ENCODE peak calls at places on chromosomes 4 and X, in seven cellular contexts. K is ovary, O is HL-60, X is endothelial cell of umbilical vein, V is transverse colon, J is foreskin fibroblast, H is fibroblast of the aortic adventitia. B is an unnamed sample.

GRCh38 chrX:22135994-22136684 is 104.0 kb downstream of the PHEX start:
- DNase-seq in K (no peak), O (peak; percentile 1), X (peak; percentile 75), V (no peak), J (peak; percentile 79), H (peak; percentile 83), B (peak; percentile 1)

GRCh38 chr4:98633159-98633558 is 25.3 kb downstream of the TSPAN5 start:
- DNase-seq in K (no peak), O (no peak), X (no peak), V (no peak), J (no peak), H (no peak), B (no peak)

GRCh38 chr4:21884615-21885014 is 64.0 kb downstream of the KCNIP4 start:
- DNase-seq in K (no peak), O (no peak), X (no peak), V (no peak), J (no peak), H (no peak), B (no peak)

GRCh38 chr4:125433453-125433852 is 118.7 kb downstream of the FAT4 start:
- DNase-seq in K (no peak), O (no peak), X (peak; percentile 45), V (no peak), J (peak; percentile 62), H (peak; percentile 92), B (no peak)

GRCh38 chrX:108122748-108123147 is 31.2 kb downstream of the ATG4A start:
- DNase-seq in K (no peak), O (no peak), X (peak; percentile 41), V (no peak), J (peak; percentile 46), H (peak; percentile 71), B (no peak)

GRCh38 chrX:37405954-37406353 is 56.8 kb downstream of the PRRG1 start:
- DNase-seq in K (no peak), O (no peak), X (peak; percentile 58), V (no peak), J (peak; percentile 7), H (peak; percentile 73), B (no peak)

GRCh38 chr4:118032691-118033090 is 1.6 kb upstream of the NDST3 start:
- DNase-seq in K (no peak), O (no peak), X (peak; percentile 2), V (no peak), J (peak; percentile 8), H (no peak), B (no peak)

GRCh38 chrX:132433551-132433950 is 55.3 kb downstream of the MBNL3 start:
- DNase-seq in K (no peak), O (no peak), X (no peak), V (no peak), J (no peak), H (no peak), B (no peak)

GRCh38 chrX:103831803-103832544 is at the start of gene RAB9B:
- DNase-seq in K (peak; percentile 79), O (no peak), X (peak; percentile 41), V (peak; percentile 68), J (peak; percentile 65), H (no peak), B (no peak)

GRCh38 chr4:124337874-124338273 is 374.7 kb downstream of the ANKRD50 start:
- DNase-seq in K (peak; percentile 76), O (no peak), X (no peak), V (no peak), J (peak; percentile 89), H (no peak), B (no peak)

GRCh38 chr4:105399535-105400161 is 74.2 kb downstream of the PPA2 start:
- DNase-seq in K (no peak), O (no peak), X (peak; percentile 27), V (no peak), J (peak; percentile 90), H (peak; percentile 79), B (no peak)

GRCh38 chr4:158538176-158538575 is 16.5 kb downstream of the RXFP1 start:
- DNase-seq in K (no peak), O (no peak), X (no peak), V (no peak), J (peak; percentile 56), H (peak; percentile 33), B (no peak)

GRCh38 chr4:125639182-125639621 is 324.4 kb downstream of the FAT4 start:
- DNase-seq in K (no peak), O (no peak), X (no peak), V (no peak), J (peak; percentile 70), H (peak; percentile 21), B (no peak)

DNA sequence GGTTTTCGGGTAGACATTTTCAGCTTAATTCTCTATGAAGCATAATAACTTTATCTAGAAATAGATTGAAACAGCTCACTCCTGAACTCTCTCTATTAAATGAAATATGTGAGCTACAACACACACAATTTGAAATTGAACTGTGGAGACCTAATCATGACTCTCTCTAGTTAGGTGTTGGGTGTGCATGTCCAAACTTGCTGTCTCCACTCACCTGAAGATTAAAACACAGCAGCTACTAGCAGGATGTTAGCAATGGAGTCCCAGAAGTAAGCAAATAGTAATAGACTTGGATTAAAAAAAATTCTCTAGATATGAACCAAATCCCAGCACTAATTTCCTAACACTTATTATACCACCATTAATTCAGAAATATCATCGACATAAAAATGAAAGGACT is 173.1 kb downstream of the FSTL5 start:
- DNase-seq in K (no peak), O (no peak), X (no peak), V (no peak), J (no peak), H (no peak), B (no peak)
- H3K4me3 ChIP-seq in K (no peak overlapping the region), O (no peak overlapping the region), X (no peak overlapping the region), V (no peak overlapping the region), J (no peak overlapping the region), H (no peak overlapping the region), B (no peak overlapping the region)

DNA sequence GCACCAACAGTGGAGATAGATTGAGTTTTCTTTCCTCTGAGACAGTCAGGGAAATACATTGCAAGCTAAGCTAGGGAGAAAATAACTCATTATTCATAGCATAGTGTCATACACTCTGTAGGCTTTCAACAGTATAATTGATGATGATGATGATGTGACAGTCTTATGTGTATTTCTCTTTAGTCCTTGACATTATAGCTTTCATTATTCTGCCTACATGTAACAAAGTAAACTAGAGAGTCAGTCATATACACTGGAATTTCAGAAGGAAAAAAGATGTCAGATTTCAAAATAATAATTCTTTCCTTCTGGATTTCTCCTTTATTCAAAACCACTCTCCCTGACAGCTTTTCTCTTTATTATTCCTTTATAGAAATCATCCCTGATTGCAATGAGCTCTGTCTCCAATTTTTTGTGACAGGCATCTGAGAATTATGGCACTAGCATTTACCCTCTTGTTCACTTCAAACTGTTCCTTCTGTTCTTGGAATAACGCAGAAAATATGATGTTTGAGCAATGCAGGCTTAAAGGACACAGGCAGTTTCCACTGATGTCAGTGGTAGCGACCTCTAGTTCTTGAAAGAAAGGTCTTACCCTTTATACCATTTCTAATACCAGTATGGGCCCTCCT is 169.1 kb upstream of the EPHA5 start:
- DNase-seq in K (no peak), O (no peak), X (no peak), V (no peak), J (no peak), H (no peak), B (no peak)
- TF ChIP-seq CTCF in K (no peak), O (no peak), X (no peak), V (no peak), J (no peak), H (no peak), B (no peak)

GRCh38 chr4:16212138-16212782 is 14.0 kb downstream of the TAPT1 start:
- DNase-seq in K (no peak), O (no peak), X (no peak), V (no peak), J (no peak), H (no peak), B (no peak)

GRCh38 chr4:16222957-16223527 is 3.2 kb downstream of the TAPT1 start:
- DNase-seq in K (no peak), O (no peak), X (no peak), V (no peak), J (no peak), H (peak; percentile 27), B (no peak)

GRCh38 chr4:16213107-16213506 is 13.2 kb downstream of the TAPT1 start:
- DNase-seq in K (no peak), O (no peak), X (no peak), V (no peak), J (no peak), H (no peak), B (no peak)

GRCh38 chr4:16218950-16219349 is 7.3 kb downstream of the TAPT1 start:
- DNase-seq in K (no peak), O (no peak), X (no peak), V (no peak), J (no peak), H (no peak), B (no peak)

DNA sequence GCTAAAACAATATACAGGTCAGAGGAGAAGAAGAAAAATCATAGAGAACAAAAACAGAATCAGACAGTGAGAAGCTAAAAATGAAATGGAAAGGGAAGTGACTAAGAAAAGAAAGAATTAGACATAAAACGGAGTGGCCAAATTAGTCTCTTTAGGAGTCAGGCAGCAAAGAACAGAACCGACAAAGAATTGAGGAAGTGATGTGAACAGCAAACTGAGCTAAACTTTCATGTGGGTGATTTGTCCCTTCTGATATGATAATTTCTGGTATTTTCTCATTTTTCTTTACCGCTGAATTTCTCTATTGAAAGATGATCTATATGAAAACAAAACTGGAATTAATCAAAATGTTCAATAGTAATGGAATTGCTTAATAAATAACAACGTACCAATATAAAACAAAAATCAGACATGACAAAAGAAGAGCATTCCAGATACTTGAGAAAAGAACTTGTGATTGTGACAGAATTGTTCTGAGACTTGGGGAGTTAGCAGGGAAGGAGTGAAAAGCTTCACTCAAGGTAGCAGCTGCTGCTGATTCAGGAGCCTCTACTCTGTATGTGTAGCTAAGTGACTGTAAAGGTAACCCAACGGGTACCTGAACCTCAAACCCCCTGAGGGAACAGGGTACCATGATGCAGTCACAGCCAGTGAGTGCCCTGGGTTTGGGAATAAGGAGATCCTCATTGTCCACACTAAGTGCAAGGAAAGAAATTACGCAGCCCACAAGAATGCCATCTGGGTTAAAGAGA is 8.8 kb downstream of the TAPT1 start:
- DNase-seq in K (no peak), O (no peak), X (no peak), V (no peak), J (no peak), H (no peak), B (no peak)
- H3K4me3 ChIP-seq in K (no peak overlapping the region), O (no peak overlapping the region), X (no peak overlapping the region), V (no peak overlapping the region), J (no peak overlapping the region), H (no peak overlapping the region), B (no peak overlapping the region)

GRCh38 chr4:173014113-173014558 is 154.5 kb upstream of the GALNT7 start:
- DNase-seq in K (no peak), O (no peak), X (peak; percentile 85), V (no peak), J (peak; percentile 86), H (peak; percentile 65), B (no peak)
- TF ChIP-seq CTCF in K (no peak), O (no peak), X (peak; percentile 39), V (no peak), J (peak; percentile 21), H (peak; percentile 57), B (no peak)

GRCh38 chrX:145886469-145886868 is 68.8 kb downstream of the SLITRK2 start:
- DNase-seq in K (no peak), O (no peak), X (no peak), V (no peak), J (no peak), H (no peak), B (no peak)

GRCh38 chrX:145881175-145881867 is 63.7 kb downstream of the SLITRK2 start:
- DNase-seq in K (no peak), O (no peak), X (no peak), V (no peak), J (no peak), H (no peak), B (no peak)
- H3K4me3 ChIP-seq in K (no peak overlapping the region), O (no peak overlapping the region), X (no peak overlapping the region), V (no peak overlapping the region), J (no peak overlapping the region), H (no peak overlapping the region), B (no peak overlapping the region)

B was measured in GM12864.